ENCODE peak calls at places on chromosome 1, in six cellular contexts. P is endothelial cell, L is KBM-7, Q is HTR-8/SVneo, W is T-helper 1 cell, Z is A172. H is an unnamed sample.

GRCh38 chr1:58575831-58576726 is 973 bp downstream of the TACSTD2 start:
- DNase-seq in P (no peak), L (no peak), Q (no peak), W (no peak), Z (no peak), H (no peak)

GRCh38 chr1:100891380-100891779 is 3.3 kb downstream of the EXTL2 start:
- DNase-seq in P (no peak), L (no peak), Q (no peak), W (no peak), Z (no peak), H (no peak)

GRCh38 chr1:1116701-1117468 is 996 bp upstream of the C1orf159 start:
- DNase-seq in P (no peak), L (peak; percentile 19), Q (no peak), W (no peak), Z (no peak), H (no peak)

GRCh38 chr1:37673920-37674319 is 18.4 kb upstream of the CDCA8 start:
- DNase-seq in P (no peak), L (no peak), Q (no peak), W (peak; percentile 73), Z (no peak), H (no peak)

GRCh38 chr1:15313012-15313411 is 66.0 kb downstream of the FHAD1 start:
- DNase-seq in P (no peak), L (no peak), Q (no peak), W (no peak), Z (no peak), H (no peak)

GRCh38 chr1:86741947-86742572 is 37.7 kb downstream of the SH3GLB1 start:
- DNase-seq in P (no peak), L (peak; percentile 41), Q (peak; percentile 6), W (peak; percentile 21), Z (peak; percentile 1), H (no peak)

GRCh38 chr1:29332204-29332603 is 95.9 kb downstream of the PTPRU start:
- DNase-seq in P (peak; percentile 67), L (peak; percentile 50), Q (no peak), W (no peak), Z (peak; percentile 3), H (peak; percentile 19)

GRCh38 chr1:54252371-54252770 is 52.4 kb downstream of the MRPL37 start:
- DNase-seq in P (no peak), L (no peak), Q (no peak), W (no peak), Z (peak; percentile 43), H (no peak)

GRCh38 chr1:218659911-218660677 is 315.0 kb downstream of the TGFB2 start:
- DNase-seq in P (no peak), L (no peak), Q (peak; percentile 21), W (no peak), Z (peak; percentile 95), H (no peak)

GRCh38 chr1:21341022-21341421 is 50.8 kb upstream of the ECE1 start:
- DNase-seq in P (no peak), L (no peak), Q (no peak), W (no peak), Z (no peak), H (no peak)

GRCh38 chr1:202049129-202049528 is 38.7 kb downstream of the ELF3 start:
- DNase-seq in P (no peak), L (no peak), Q (no peak), W (no peak), Z (no peak), H (no peak)

GRCh38 chr1:225767591-225768540 is 9.8 kb upstream of the SRP9 start:
- DNase-seq in P (no peak), L (no peak), Q (no peak), W (no peak), Z (peak; percentile 80), H (no peak)

GRCh38 chr1:218900621-218901020 is 273.1 kb upstream of the LYPLAL1 start:
- DNase-seq in P (no peak), L (no peak), Q (no peak), W (no peak), Z (no peak), H (no peak)

GRCh38 chr1:220594356-220594755 is 66.4 kb downstream of the MARK1 start:
- DNase-seq in P (no peak), L (no peak), Q (no peak), W (no peak), Z (no peak), H (no peak)

GRCh38 chr1:31791131-31791858 is 24.5 kb downstream of the SPOCD1 start:
- DNase-seq in P (no peak), L (no peak), Q (no peak), W (no peak), Z (no peak), H (no peak)

GRCh38 chr1:30551603-30552002 is 171.8 kb downstream of the MATN1 start:
- DNase-seq in P (no peak), L (no peak), Q (no peak), W (no peak), Z (no peak), H (no peak)

GRCh38 chr1:46039571-46040052 is 92.8 kb downstream of the PIK3R3 start:
- DNase-seq in P (no peak), L (peak; percentile 52), Q (peak; percentile 32), W (no peak), Z (peak; percentile 8), H (no peak)

GRCh38 chr1:67489643-67490042 is 59.4 kb upstream of the SERBP1 start:
- DNase-seq in P (no peak), L (peak; percentile 27), Q (peak; percentile 27), W (no peak), Z (no peak), H (no peak)

GRCh38 chr1:36988311-36988710 is 46.0 kb downstream of the GRIK3 start:
- DNase-seq in P (no peak), L (no peak), Q (no peak), W (no peak), Z (no peak), H (no peak)

GRCh38 chr1:161314201-161314981 is at the start of gene SDHC:
- DNase-seq in P (peak; percentile 91), L (peak; percentile 92), Q (peak; percentile 84), W (peak; percentile 86), Z (peak; percentile 82), H (peak; percentile 84)

GRCh38 chr1:244970236-244970652 is 105.9 kb upstream of the HNRNPU start:
- DNase-seq in P (peak; percentile 76), L (peak; percentile 82), Q (peak; percentile 71), W (no peak), Z (peak; percentile 74), H (peak; percentile 38)

GRCh38 chr1:99672500-99673213 is 26.7 kb downstream of the PALMD start:
- DNase-seq in P (no peak), L (no peak), Q (no peak), W (no peak), Z (no peak), H (no peak)

GRCh38 chr1:204108312-204109141 is 35.6 kb downstream of the SOX13 start:
- DNase-seq in P (peak; percentile 47), L (no peak), Q (no peak), W (no peak), Z (no peak), H (no peak)

GRCh38 chr1:117928881-117929339 is 511 bp downstream of the GDAP2 start:
- DNase-seq in P (peak; percentile 58), L (peak; percentile 68), Q (peak; percentile 9), W (peak; percentile 39), Z (peak; percentile 58), H (peak; percentile 28)

GRCh38 chr1:59015708-59016107 is 231.9 kb upstream of the JUN start:
- DNase-seq in P (no peak), L (no peak), Q (peak; percentile 45), W (no peak), Z (peak; percentile 60), H (peak; percentile 47)

GRCh38 chr1:243213045-243213787 is 41.9 kb downstream of the CEP170 start:
- DNase-seq in P (no peak), L (no peak), Q (no peak), W (no peak), Z (peak; percentile 49), H (no peak)

GRCh38 chr1:27521336-27522147 is 31.6 kb upstream of the WASF2 start:
- DNase-seq in P (no peak), L (no peak), Q (no peak), W (no peak), Z (no peak), H (no peak)

GRCh38 chr1:223682502-223682901 is 17.0 kb upstream of the CAPN8 start:
- DNase-seq in P (no peak), L (no peak), Q (no peak), W (no peak), Z (no peak), H (no peak)